ENCODE peak calls at places on chromosomes 7 and 10, in seven cellular contexts. O is MM.1S; I is left ventricle myocardium inferior; G is lung; H is cardiac fibroblast; T is lower lobe of right lung; X is CD8-positive, alpha-beta T cell. E is an unnamed sample.
A peak's percentile ranks its signal among the peaks of the same experiment; 100 is the strongest.

GRCh38 chr7:129952164-129952652 is 552 bp downstream of the UBE2H start:
- DNase-seq in G (peak; percentile 44), O (peak; percentile 76), T (peak; percentile 62), X (no peak), I (peak; percentile 44), H (no peak), E (peak; percentile 21)

GRCh38 chr7:28891192-28891872 is 66.8 kb downstream of the TRIL start:
- DNase-seq in T (no peak), H (no peak), X (no peak), O (no peak), G (no peak), I (no peak), E (no peak)

GRCh38 chr7:47518827-47519226 is 63.1 kb downstream of the TNS3 start:
- DNase-seq in H (peak; percentile 78), G (no peak), T (no peak), O (no peak), X (no peak), I (no peak), E (peak; percentile 57)

GRCh38 chr7:33904680-33905388 is 505 bp upstream of the BMPER start:
- DNase-seq in H (peak; percentile 52), T (peak; percentile 44), O (peak; percentile 53), G (no peak), X (no peak), I (peak; percentile 23), E (peak; percentile 72)

GRCh38 chr10:104065748-104066147 is 19.9 kb downstream of the COL17A1 start:
- DNase-seq in O (no peak), H (no peak), X (no peak), I (no peak), T (no peak), G (no peak), E (no peak)

GRCh38 chr7:131404226-131404911 is 76.7 kb downstream of the MKLN1 start:
- DNase-seq in I (no peak), X (no peak), T (no peak), O (no peak), H (no peak), G (no peak), E (no peak)

GRCh38 chr7:25849361-25850184 is 302.4 kb upstream of the NFE2L3 start:
- DNase-seq in G (no peak), I (no peak), X (no peak), H (peak; percentile 92), O (no peak), T (no peak), E (peak; percentile 80)

GRCh38 chr7:78472519-78472918 is 673.9 kb downstream of the PHTF2 start:
- DNase-seq in H (peak; percentile 63), X (no peak), O (no peak), T (no peak), I (no peak), G (no peak), E (peak; percentile 94)

GRCh38 chr7:146960747-146961416 is 844.3 kb downstream of the CNTNAP2 start:
- DNase-seq in O (no peak), G (no peak), H (no peak), I (no peak), T (no peak), X (no peak), E (no peak)

GRCh38 chr7:131196808-131197207 is 130.9 kb upstream of the MKLN1 start:
- DNase-seq in G (no peak), I (no peak), T (no peak), X (no peak), H (peak; percentile 40), O (no peak), E (peak; percentile 29)

GRCh38 chr10:33398796-33399195 is 64.3 kb upstream of the NRP1 start:
- DNase-seq in H (no peak), I (no peak), T (no peak), X (no peak), O (no peak), G (no peak), E (no peak)

GRCh38 chr7:128912281-128912680 is 1.8 kb upstream of the KCP start:
- DNase-seq in T (no peak), O (no peak), H (no peak), X (no peak), G (no peak), I (no peak), E (no peak)

GRCh38 chr7:29609162-29610030 is 45.8 kb downstream of the PRR15 start:
- DNase-seq in X (no peak), I (no peak), O (peak; percentile 24), H (peak; percentile 75), G (no peak), T (no peak), E (peak; percentile 76)

GRCh38 chr7:5704534-5704922 is 76.9 kb downstream of the RNF216 start:
- DNase-seq in O (peak; percentile 73), T (peak; percentile 68), H (peak; percentile 92), I (peak; percentile 67), G (peak; percentile 74), X (peak; percentile 81), E (peak; percentile 86)

GRCh38 chr7:105131033-105131656 is 117.1 kb downstream of the KMT2E start:
- DNase-seq in O (peak; percentile 42), G (no peak), I (no peak), H (peak; percentile 43), T (no peak), X (no peak), E (no peak)

GRCh38 chr7:1530946-1531262 is 402 bp downstream of the MAFK start:
- DNase-seq in X (no peak), H (no peak), O (peak; percentile 28), G (no peak), T (no peak), I (no peak), E (no peak)
- H3K4me3 ChIP-seq in X (no peak overlapping the region), H (peak overlapping the region; percentile 68), O (peak overlapping the region; percentile 81), G (peak overlapping the region; percentile 73), T (peak overlapping the region; percentile 75), I (peak overlapping the region; percentile 76), E (peak overlapping the region; percentile 76)

DNA sequence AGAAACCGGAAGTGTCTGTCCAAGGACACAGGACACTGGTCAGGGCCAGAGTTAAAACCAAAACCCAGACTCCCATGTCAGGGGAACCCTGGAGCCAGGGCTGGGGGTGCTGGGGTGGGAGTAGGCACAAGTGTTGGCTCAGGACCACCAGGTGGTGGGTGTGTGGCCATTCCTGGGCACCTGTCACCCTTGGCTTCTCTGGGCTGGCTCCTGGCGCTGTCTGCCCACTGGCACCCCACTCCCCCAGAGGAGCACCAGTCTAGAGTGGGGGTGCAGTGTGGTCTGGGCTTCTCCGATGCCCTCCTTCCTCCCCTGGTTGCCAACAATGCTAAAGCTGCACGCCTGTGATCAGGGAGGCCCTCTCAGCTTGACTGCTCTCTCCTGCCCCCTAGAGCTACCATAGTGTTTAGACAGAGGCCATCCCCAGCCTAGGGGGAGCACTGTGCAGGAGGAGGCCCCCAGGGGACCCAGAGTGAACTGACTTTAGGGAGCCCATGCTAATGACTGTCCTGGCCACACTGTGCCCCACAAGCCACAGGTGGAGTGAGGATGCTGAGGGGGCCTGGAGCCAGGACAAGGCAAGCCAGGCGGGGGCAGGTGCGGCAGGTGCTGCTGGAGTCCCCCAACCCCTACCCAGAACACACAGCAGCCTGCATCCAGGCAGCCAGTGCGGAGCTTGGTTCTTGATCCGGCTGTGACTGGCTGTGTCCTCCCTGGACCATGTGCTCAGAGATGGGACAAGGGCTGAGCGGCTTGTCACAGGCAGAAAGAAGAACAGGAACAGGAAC is 11.0 kb downstream of the RASGEF1A start:
- DNase-seq in G (no peak), X (peak; percentile 64), H (peak; percentile 24), T (no peak), I (no peak), O (peak; percentile 19), E (no peak)
- TF ChIP-seq CTCF in G (peak; percentile 29), X (peak; percentile 33), H (peak; percentile 56), T (peak; percentile 40), I (no peak), O (peak; percentile 47), E (peak; percentile 44)

GRCh38 chr7:74185016-74185415 is 10.9 kb downstream of the EIF4H start:
- DNase-seq in I (no peak), O (no peak), G (no peak), H (no peak), X (no peak), T (no peak), E (no peak)

GRCh38 chr7:74185636-74186035 is 11.5 kb downstream of the EIF4H start:
- DNase-seq in T (no peak), I (no peak), X (no peak), H (no peak), G (no peak), O (no peak), E (no peak)

GRCh38 chr7:74183142-74183541 is 9.0 kb downstream of the EIF4H start:
- DNase-seq in T (no peak), O (no peak), G (no peak), H (no peak), X (no peak), I (no peak), E (no peak)

GRCh38 chr7:74182453-74183090 is 8.4 kb downstream of the EIF4H start:
- DNase-seq in I (no peak), H (no peak), O (no peak), X (no peak), G (no peak), T (no peak), E (no peak)

DNA sequence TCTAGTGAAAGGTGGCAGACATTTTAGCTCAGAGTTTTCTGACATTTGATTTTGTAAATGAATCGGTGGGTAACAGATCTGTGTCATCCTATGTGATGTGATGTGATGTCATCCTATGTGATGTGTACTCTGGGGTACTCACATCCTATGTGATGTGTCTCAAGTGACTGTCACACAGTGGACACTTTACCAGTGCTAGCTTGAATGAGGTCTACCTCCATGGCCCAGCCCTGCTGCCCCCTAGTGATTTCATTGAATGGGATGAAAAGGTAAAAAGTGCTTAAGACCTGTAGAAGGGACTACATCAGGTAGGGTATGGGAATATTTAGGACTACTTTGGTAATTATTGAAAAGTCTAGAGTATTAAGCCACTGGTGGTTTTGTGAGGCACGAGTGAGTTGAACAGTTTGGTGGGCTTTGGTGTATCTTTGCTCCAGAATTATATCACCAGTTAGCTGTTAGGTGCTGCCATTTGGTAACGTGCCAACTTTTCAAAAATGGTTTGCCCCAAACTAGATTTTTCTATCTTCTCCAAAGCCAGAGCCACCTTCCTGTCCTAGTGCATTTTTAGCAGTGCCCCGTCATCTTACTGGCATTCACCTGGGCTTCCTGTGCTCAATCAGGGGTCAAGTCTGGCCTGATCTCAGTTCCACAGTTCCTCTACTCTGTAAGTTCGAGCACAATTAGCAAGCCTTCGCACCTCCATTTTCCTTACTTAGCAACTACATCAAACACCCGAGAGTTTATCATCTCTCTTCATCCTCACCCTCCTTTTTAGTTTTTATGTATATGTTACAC is 9.7 kb downstream of the EIF4H start:
- DNase-seq in X (no peak), T (no peak), H (no peak), I (no peak), G (no peak), O (no peak), E (no peak)
- H3K4me3 ChIP-seq in X (no peak overlapping the region), T (no peak overlapping the region), H (no peak overlapping the region), I (no peak overlapping the region), G (no peak overlapping the region), O (no peak overlapping the region), E (no peak overlapping the region)

DNA sequence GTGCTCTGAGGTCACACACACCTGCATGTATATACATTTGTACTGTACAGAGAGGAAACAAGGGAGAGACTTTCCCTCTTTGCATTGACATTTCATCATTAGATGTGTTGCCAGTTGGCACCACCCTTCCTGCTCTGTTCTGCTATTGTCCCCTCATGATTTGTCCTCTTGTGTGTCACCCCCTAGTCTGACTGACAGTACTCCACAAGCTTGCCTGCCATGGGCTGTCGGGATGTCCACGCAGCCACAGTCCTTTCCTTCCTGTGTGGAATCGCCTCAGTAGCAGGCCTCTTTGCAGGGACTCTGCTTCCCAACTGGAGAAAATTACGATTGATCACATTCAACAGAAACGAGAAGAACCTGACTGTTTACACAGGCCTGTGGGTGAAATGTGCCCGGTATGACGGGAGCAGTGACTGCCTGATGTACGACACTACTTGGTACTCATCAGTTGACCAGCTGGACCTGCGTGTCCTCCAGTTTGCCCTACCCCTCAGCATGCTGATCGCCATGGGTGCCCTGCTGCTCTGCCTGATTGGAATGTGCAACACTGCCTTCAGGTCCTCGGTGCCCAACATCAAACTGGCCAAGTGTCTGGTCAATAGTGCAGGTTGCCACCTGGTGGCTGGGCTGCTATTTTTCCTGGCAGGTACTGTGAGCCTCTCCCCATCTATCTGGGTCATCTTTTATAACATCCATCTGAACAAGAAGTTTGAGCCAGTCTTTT is 9.4 kb downstream of the CLDN12 start:
- DNase-seq in G (no peak), T (no peak), O (peak; percentile 28), H (peak; percentile 29), I (no peak), X (no peak), E (peak; percentile 10)
- TF ChIP-seq CTCF in G (no peak), T (no peak), O (peak; percentile 48), H (peak; percentile 31), I (peak; percentile 38), X (no peak), E (peak; percentile 29)